ENCODE peak calls at places on chromosomes 6 and 20, in five cellular contexts. U, V, T, X and Z are unnamed samples.

GRCh38 chr6:75856902-75857301 is 107.9 kb downstream of the MYO6 start:
- DNase-seq in T (no peak), V (no peak), U (no peak), X (no peak), Z (no peak)

GRCh38 chr6:145789443-145789842 is 25.2 kb downstream of the FBXO30 start:
- DNase-seq in T (no peak), V (no peak), U (no peak), X (no peak), Z (no peak)

GRCh38 chr20:49853640-49854039 is 41.0 kb downstream of the SLC9A8 start:
- DNase-seq in V (no peak), U (no peak), X (peak), T (no peak), Z (no peak)

GRCh38 chr6:135920689-135921088 is 69.2 kb downstream of the PDE7B start:
- DNase-seq in X (no peak), V (no peak), U (no peak), T (no peak), Z (no peak)

GRCh38 chr6:166765234-166765541 is 138.1 kb upstream of the RPS6KA2 start:
- DNase-seq in U (no peak), T (no peak), X (no peak), V (no peak), Z (no peak)

GRCh38 chr20:35539756-35540212 is 2.1 kb upstream of the ERGIC3 start:
- DNase-seq in V (peak), X (peak), T (no peak), U (no peak), Z (peak)

GRCh38 chr20:14845199-14846160 is 508.1 kb upstream of the FLRT3 start:
- DNase-seq in V (no peak), X (peak), T (no peak), U (no peak), Z (no peak)

GRCh38 chr6:55659304-55659703 is 80.3 kb upstream of the HMGCLL1 start:
- DNase-seq in X (no peak), U (no peak), V (no peak), T (no peak), Z (no peak)

GRCh38 chr6:7909323-7910276 is 988 bp downstream of the TXNDC5 start:
- DNase-seq in V (peak), U (peak), X (peak), T (peak), Z (peak)

GRCh38 chr20:11799131-11799800 is 118.4 kb upstream of the BTBD3 start:
- DNase-seq in T (no peak), U (no peak), V (no peak), X (peak), Z (no peak)

GRCh38 chr6:117615981-117616961 is 14.0 kb upstream of the GOPC start:
- DNase-seq in V (no peak), X (no peak), T (no peak), U (no peak), Z (no peak)

GRCh38 chr6:80547827-80548226 is 441.4 kb downstream of the BCKDHB start:
- DNase-seq in T (no peak), V (no peak), U (no peak), X (peak), Z (no peak)

GRCh38 chr20:45783656-45784294 is 7.9 kb downstream of the WFDC3 start:
- DNase-seq in T (peak), V (no peak), X (peak), U (no peak), Z (no peak)

GRCh38 chr20:10673176-10673830 is 496 bp downstream of the JAG1 start:
- DNase-seq in U (peak), V (peak), X (no peak), T (no peak), Z (no peak)

GRCh38 chr20:61455508-61456215 is 203.6 kb downstream of the CDH4 start:
- DNase-seq in U (no peak), V (no peak), X (no peak), T (peak), Z (no peak)

GRCh38 chr20:14498809-14499208 is 161.4 kb upstream of the FLRT3 start:
- DNase-seq in U (peak), V (no peak), X (no peak), T (no peak), Z (no peak)

GRCh38 chr6:45398075-45398817 is 20.5 kb upstream of the SUPT3H start:
- DNase-seq in U (no peak), X (peak), T (no peak), V (no peak), Z (no peak)

GRCh38 chr6:135675862-135676261 is 175.6 kb upstream of the PDE7B start:
- DNase-seq in T (no peak), V (peak), X (peak), U (no peak), Z (peak)

GRCh38 chr6:2940010-2940850 is 31.1 kb downstream of the SERPINB6 start:
- DNase-seq in V (peak), X (no peak), T (peak), U (no peak), Z (no peak)

GRCh38 chr6:44076016-44076365 is 51.3 kb downstream of the MRPL14 start:
- DNase-seq in X (no peak), U (no peak), T (no peak), V (no peak), Z (no peak)

GRCh38 chr6:11650711-11651110 is 113.2 kb downstream of the TMEM170B start:
- DNase-seq in U (no peak), V (no peak), X (no peak), T (no peak), Z (no peak)

GRCh38 chr6:140538926-140539325 is 1164.5 kb upstream of the CITED2 start:
- DNase-seq in U (no peak), V (no peak), T (no peak), X (peak), Z (no peak)

GRCh38 chr6:71181565-71181964 is 107.0 kb upstream of the OGFRL1 start:
- DNase-seq in V (no peak), T (no peak), X (peak), U (no peak), Z (no peak)

GRCh38 chr6:161010418-161010817 is 18.8 kb downstream of the MAP3K4 start:
- DNase-seq in U (no peak), X (peak), V (no peak), T (no peak), Z (no peak)

GRCh38 chr20:21505161-21505809 is 8.6 kb downstream of the NKX2-2 start:
- DNase-seq in X (peak), U (peak), V (peak), T (no peak), Z (no peak)

GRCh38 chr6:166505133-166505905 is 81.2 kb downstream of the RAMACL start:
- DNase-seq in V (no peak), U (no peak), T (peak), X (no peak), Z (no peak)

GRCh38 chr20:47748851-47749250 is 36.4 kb downstream of the SULF2 start:
- DNase-seq in U (no peak), X (no peak), T (no peak), V (no peak), Z (no peak)

GRCh38 chr6:3798211-3798909 is 46.8 kb upstream of the PXDC1 start:
- DNase-seq in U (no peak), T (no peak), V (no peak), X (no peak), Z (no peak)

GRCh38 chr6:40997256-40997957 is 41.6 kb downstream of the UNC5CL start:
- DNase-seq in V (no peak), U (no peak), T (no peak), X (peak), Z (no peak)

GRCh38 chr6:40881501-40881900 is 157.5 kb downstream of the UNC5CL start:
- DNase-seq in T (no peak), U (no peak), V (no peak), X (no peak), Z (no peak)

GRCh38 chr6:4281341-4282293 is 146.2 kb upstream of the ECI2 start:
- DNase-seq in T (peak), X (peak), U (peak), V (peak), Z (no peak)

GRCh38 chr6:28747631-28748157 is 176.1 kb downstream of the TRIM27 start:
- DNase-seq in V (no peak), X (peak), U (no peak), T (no peak), Z (no peak)

GRCh38 chr20:59835448-59836395 is 97.7 kb downstream of the SYCP2 start:
- DNase-seq in U (no peak), X (peak), V (peak), T (peak), Z (no peak)

GRCh38 chr20:31542201-31542842 is 28.1 kb downstream of the HM13 start:
- DNase-seq in T (peak), V (no peak), X (peak), U (no peak), Z (no peak)

GRCh38 chr20:58130574-58130973 is 97.9 kb downstream of the ANKRD60 start:
- DNase-seq in U (no peak), V (no peak), X (no peak), T (peak), Z (no peak)

GRCh38 chr6:3634417-3634816 is 117.1 kb downstream of the PXDC1 start:
- DNase-seq in T (no peak), V (no peak), U (no peak), X (no peak), Z (no peak)

GRCh38 chr20:25050501-25051350 is 7.2 kb downstream of the ACSS1 start:
- DNase-seq in X (no peak), V (no peak), T (peak), U (no peak), Z (no peak)

GRCh38 chr6:501891-502601 is 110.5 kb downstream of the IRF4 start:
- DNase-seq in T (no peak), X (no peak), V (peak), U (no peak), Z (no peak)

GRCh38 chr6:30611856-30612194 is 5.2 kb downstream of the PPP1R10 start:
- DNase-seq in U (no peak), X (no peak), V (no peak), T (no peak), Z (no peak)

GRCh38 chr6:30612213-30612612 is 4.8 kb downstream of the PPP1R10 start:
- DNase-seq in U (no peak), T (no peak), V (no peak), X (peak), Z (no peak)

GRCh38 chr6:30610065-30610464 is 7.0 kb downstream of the PPP1R10 start:
- DNase-seq in T (no peak), V (no peak), U (no peak), X (no peak), Z (no peak)

GRCh38 chr6:30612687-30613248 is 4.3 kb downstream of the PPP1R10 start:
- DNase-seq in V (no peak), U (no peak), X (no peak), T (no peak), Z (no peak)

GRCh38 chr6:30611150-30611855 is 5.7 kb downstream of the PPP1R10 start:
- DNase-seq in T (no peak), X (no peak), U (no peak), V (no peak), Z (no peak)
- TF ChIP-seq CTCF in T (no peak), X (no peak), U (no peak), V (no peak), Z (no peak)

GRCh38 chr20:1636621-1637020 is 16.8 kb upstream of the SIRPB1 start:
- DNase-seq in V (no peak), X (no peak), T (no peak), U (no peak), Z (no peak)
- TF ChIP-seq CTCF in V (no peak), X (no peak), T (no peak), U (no peak), Z (no peak)

DNA sequence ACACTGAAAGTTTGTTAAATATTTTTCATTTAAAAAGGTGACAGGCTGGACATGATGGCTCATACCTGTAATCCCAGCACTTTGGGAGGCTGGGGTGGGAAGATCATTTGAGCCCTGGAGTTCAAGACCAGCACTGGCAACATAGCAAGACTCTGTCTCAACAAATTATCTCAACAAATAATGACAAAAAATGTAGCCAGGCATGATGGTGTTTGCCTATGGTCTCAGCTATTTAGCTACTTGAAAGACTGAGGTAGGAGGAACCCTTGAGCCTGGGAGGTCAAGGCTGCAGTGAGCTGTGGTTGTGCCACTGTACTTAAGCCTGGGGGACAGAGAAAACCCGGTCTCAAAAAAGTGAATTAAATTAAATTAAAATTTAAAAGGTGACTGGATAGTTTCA is 56.0 kb upstream of the C6orf118 start:
- DNase-seq in U (no peak), T (no peak), X (no peak), V (no peak), Z (no peak)
- TF ChIP-seq CTCF in U (no peak), T (no peak), X (no peak), V (no peak), Z (no peak)

DNA sequence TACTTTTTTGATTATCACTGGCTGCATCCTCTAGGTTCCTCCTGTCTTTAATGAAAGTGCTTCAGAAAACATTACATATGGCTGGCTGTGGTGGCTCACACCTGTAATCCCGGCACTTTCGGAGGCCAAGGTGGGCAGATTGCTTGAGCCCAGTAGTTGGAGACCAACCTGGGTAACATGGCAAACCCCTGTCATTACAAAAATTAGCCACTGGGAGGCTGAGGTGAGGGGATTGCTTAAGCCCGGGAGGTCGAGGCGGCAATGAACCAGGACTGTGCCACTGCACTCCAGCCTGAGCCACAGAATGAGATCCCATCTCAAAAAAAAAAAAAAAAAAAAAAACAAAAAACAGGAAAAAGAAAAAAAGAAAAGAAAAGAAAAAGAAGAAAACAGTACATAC is 35.3 kb downstream of the BEND3 start:
- DNase-seq in V (no peak), U (no peak), T (peak), X (no peak), Z (no peak)
- TF ChIP-seq CTCF in V (no peak), U (no peak), T (no peak), X (peak), Z (no peak)